ENCODE peak calls at places on chromosomes 12 and 14, in nine cellular contexts. U is pancreas; Y is uterus; Z is mucosa of descending colon; A is lung; T is GM23338; V is aorta; S is CD8-positive, alpha-beta T cell; B is Caco-2. N is an unnamed sample. For H3K4me1, the result is how much of the 10 kb centered on the place peaks cover.

GRCh38 chr12:103947871-103948555 is 17.7 kb upstream of the TDG start:
- DNase-seq in U (no peak), Y (no peak), Z (no peak), A (no peak), T (no peak), V (no peak), S (no peak), B (no peak), N (no peak)

GRCh38 chr14:44961151-44961729 is 507 bp downstream of the KLHL28 start:
- DNase-seq in U (peak), Y (peak), Z (peak), A (peak), T (peak), V (peak), S (peak), B (peak), N (peak)

GRCh38 chr12:4962539-4963486 is 53.1 kb downstream of the KCNA1 start:
- DNase-seq in U (no peak), Y (no peak), Z (no peak), A (no peak), T (no peak), V (no peak), S (no peak), B (peak), N (no peak)

GRCh38 chr12:106288510-106289195 is 13.9 kb upstream of the TCP11L2 start:
- DNase-seq in U (no peak), Y (no peak), Z (no peak), A (no peak), T (no peak), V (no peak), S (no peak), B (peak), N (no peak)

GRCh38 chr14:55399912-55400311 is 11.7 kb downstream of the ATG14 start:
- DNase-seq in U (no peak), Y (no peak), Z (no peak), A (no peak), T (no peak), V (no peak), S (no peak), B (no peak), N (no peak)

GRCh38 chr12:64968989-64969819 is 144.8 kb downstream of the TBC1D30 start:
- DNase-seq in U (no peak), Y (no peak), Z (no peak), A (no peak), T (peak), V (no peak), S (no peak), B (no peak), N (no peak)

GRCh38 chr12:43836455-43836989 is 641 bp downstream of the TMEM117 start:
- DNase-seq in U (no peak), Y (no peak), Z (no peak), A (no peak), T (no peak), V (no peak), S (no peak), B (peak), N (no peak)

GRCh38 chr12:43921666-43922337 is 85.9 kb downstream of the TMEM117 start:
- DNase-seq in U (no peak), Y (no peak), Z (no peak), A (no peak), T (peak), V (no peak), S (no peak), B (no peak), N (no peak)

GRCh38 chr14:38207830-38208815 is at the start of gene SSTR1:
- DNase-seq in U (peak), Y (no peak), Z (peak), A (no peak), T (peak), V (no peak), S (no peak), B (peak), N (peak)

GRCh38 chr12:6211421-6211869 is 11.2 kb downstream of the CD9 start:
- DNase-seq in U (no peak), Y (no peak), Z (no peak), A (no peak), T (no peak), V (peak), S (no peak), B (no peak), N (no peak)

GRCh38 chr12:19970116-19970515 is 398.2 kb upstream of the PDE3A start:
- DNase-seq in U (no peak), Y (no peak), Z (no peak), A (no peak), T (no peak), V (no peak), S (no peak), B (no peak), N (no peak)

GRCh38 chr14:71096947-71097346 is 189.7 kb downstream of the PCNX1 start:
- DNase-seq in U (no peak), Y (no peak), Z (no peak), A (no peak), T (no peak), V (no peak), S (no peak), B (no peak), N (no peak)

GRCh38 chr14:104977681-104978647 is at the start of gene AHNAK2:
- DNase-seq in U (peak), Y (peak), Z (peak), A (peak), T (peak), V (peak), S (peak), B (peak), N (peak)

GRCh38 chr14:22517117-22517720 is 71.8 kb downstream of the DAD1 start:
- DNase-seq in U (no peak), Y (no peak), Z (no peak), A (no peak), T (no peak), V (no peak), S (no peak), B (no peak), N (no peak)

GRCh38 chr14:22520786-22521185 is 68.2 kb downstream of the DAD1 start:
- DNase-seq in U (no peak), Y (no peak), Z (no peak), A (no peak), T (no peak), V (no peak), S (no peak), B (no peak), N (no peak)

GRCh38 chr14:22520235-22520634 is 68.8 kb downstream of the DAD1 start:
- DNase-seq in U (no peak), Y (no peak), Z (no peak), A (no peak), T (no peak), V (no peak), S (no peak), B (no peak), N (no peak)

GRCh38 chr14:22515961-22516360 is 73.1 kb downstream of the DAD1 start:
- DNase-seq in U (no peak), Y (no peak), Z (no peak), A (no peak), T (no peak), V (no peak), S (no peak), B (no peak), N (no peak)

GRCh38 chr14:22518073-22518472 is 71.0 kb downstream of the DAD1 start:
- DNase-seq in U (no peak), Y (no peak), Z (no peak), A (no peak), T (no peak), V (no peak), S (no peak), B (no peak), N (no peak)
- H3K4me1 ChIP-seq in U (under half), Y (under half), Z (under half), A (under half), T (under half), V (under half), S (half or more), B (under half), N (under half)

GRCh38 chr14:43898709-43899108 is 608.4 kb downstream of the FSCB start:
- DNase-seq in U (no peak), Y (no peak), Z (no peak), A (no peak), T (peak), V (no peak), S (no peak), B (no peak), N (no peak)
- H3K4me1 ChIP-seq in U (under half), Y (under half), Z (under half), A (under half), T (under half), V (under half), S (under half), B (under half), N (under half)

DNA sequence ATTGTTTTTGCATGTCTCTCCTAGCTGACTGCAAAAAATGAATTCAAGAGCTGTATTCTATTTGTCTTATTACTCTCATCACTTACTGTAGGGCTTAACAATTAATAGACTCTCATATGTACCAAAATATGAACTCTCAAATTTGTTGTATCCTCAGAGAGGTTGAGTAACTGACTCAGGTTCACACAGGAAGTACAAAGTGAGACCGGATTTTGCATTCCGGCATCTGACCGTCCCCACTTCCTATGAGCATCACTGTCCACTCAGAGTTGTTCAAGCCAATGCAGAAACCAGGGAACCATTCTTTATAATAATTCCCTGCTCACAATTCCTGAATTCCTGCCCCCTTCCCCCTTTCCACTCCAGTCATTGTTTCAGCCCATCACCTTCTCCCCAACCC is 113.3 kb upstream of the AMIGO2 start:
- DNase-seq in U (no peak), Y (no peak), Z (no peak), A (no peak), T (no peak), V (no peak), S (no peak), B (no peak), N (no peak)
- H3K4me1 ChIP-seq in U (under half), Y (under half), Z (under half), A (under half), T (under half), V (under half), S (half or more), B (under half), N (under half)

DNA sequence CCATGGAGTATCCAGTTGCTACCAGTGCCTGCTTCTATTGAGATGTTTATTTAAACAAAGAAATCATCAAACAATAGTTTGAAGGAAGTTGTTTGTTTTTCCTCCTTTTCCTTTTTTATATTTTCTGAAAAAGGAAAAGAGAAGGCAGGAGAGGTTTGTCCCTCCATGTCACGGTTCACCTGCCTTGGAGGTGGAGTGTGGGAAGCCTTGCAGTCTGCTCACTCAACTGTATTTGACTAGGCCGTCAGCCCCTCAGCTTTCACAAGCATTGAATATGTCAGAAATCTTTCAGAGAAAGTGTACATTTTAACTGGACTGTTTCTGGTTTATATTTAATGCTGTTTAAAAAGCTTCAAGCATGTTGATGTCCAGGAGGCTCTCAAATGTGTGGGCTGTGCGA is 370.4 kb downstream of the NPAS3 start:
- DNase-seq in U (no peak), Y (no peak), Z (no peak), A (no peak), T (no peak), V (no peak), S (no peak), B (no peak), N (no peak)
- H3K4me1 ChIP-seq in U (under half), Y (under half), Z (under half), A (under half), T (under half), V (under half), S (under half), B (under half), N (under half)

DNA sequence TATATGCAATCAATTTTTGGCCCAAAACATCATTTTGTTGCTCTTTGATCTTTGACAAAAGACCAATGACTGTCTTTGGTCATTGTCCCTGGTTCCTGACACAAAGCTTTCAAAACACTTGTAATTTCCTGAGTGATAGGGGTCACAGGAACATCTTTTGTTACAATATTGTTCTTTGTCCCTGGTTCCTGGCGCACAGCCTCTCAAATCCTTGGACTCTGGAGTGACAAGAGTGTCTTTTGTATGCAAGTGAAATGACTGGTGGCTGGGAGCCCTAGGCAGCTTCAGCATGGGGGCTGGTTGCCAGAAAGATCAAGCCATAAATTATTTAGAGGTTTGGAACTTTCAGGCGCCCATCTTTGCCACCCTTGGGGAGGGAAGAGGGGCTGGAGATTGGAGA is 53.9 kb downstream of the DNAH10 start:
- DNase-seq in U (no peak), Y (no peak), Z (no peak), A (no peak), T (no peak), V (no peak), S (no peak), B (no peak), N (no peak)
- H3K4me1 ChIP-seq in U (under half), Y (under half), Z (under half), A (under half), T (under half), V (under half), S (under half), B (under half), N (under half)

GRCh38 chr14:68686212-68686478 is 106.7 kb downstream of the ZFP36L1 start:
- DNase-seq in U (no peak), Y (no peak), Z (no peak), A (no peak), T (no peak), V (no peak), S (no peak), B (no peak), N (no peak)

GRCh38 chr14:68688872-68689371 is 103.9 kb downstream of the ZFP36L1 start:
- DNase-seq in U (no peak), Y (peak), Z (no peak), A (no peak), T (peak), V (no peak), S (no peak), B (peak), N (peak)

GRCh38 chr14:68689426-68689825 is 103.4 kb downstream of the ZFP36L1 start:
- DNase-seq in U (no peak), Y (peak), Z (no peak), A (no peak), T (no peak), V (peak), S (no peak), B (no peak), N (no peak)

GRCh38 chr14:68686724-68687123 is 106.1 kb downstream of the ZFP36L1 start:
- DNase-seq in U (no peak), Y (peak), Z (no peak), A (no peak), T (no peak), V (no peak), S (no peak), B (no peak), N (no peak)

DNA sequence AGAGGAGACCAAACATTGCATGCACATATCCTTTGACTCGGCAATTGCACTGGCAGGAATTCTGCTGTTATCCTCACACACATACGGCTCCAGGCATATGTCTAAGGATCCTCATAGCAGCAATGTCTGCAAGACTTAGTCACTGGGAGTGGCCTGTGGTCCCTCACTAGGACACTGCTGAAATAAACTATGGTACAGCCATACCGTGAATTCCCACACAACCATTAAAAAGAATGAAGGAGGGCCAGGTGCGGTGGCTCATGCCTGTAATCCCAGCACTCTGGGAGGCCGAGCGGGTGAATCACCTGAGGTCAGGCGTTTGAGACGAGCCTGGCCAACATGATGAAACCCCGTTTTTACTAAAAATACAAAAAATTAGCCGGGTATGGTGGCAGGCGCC is 105.1 kb downstream of the ZFP36L1 start:
- DNase-seq in U (no peak), Y (peak), Z (no peak), A (no peak), T (no peak), V (no peak), S (no peak), B (peak), N (no peak)
- H3K4me1 ChIP-seq in U (under half), Y (under half), Z (under half), A (under half), T (under half), V (under half), S (under half), B (under half), N (under half)

DNA sequence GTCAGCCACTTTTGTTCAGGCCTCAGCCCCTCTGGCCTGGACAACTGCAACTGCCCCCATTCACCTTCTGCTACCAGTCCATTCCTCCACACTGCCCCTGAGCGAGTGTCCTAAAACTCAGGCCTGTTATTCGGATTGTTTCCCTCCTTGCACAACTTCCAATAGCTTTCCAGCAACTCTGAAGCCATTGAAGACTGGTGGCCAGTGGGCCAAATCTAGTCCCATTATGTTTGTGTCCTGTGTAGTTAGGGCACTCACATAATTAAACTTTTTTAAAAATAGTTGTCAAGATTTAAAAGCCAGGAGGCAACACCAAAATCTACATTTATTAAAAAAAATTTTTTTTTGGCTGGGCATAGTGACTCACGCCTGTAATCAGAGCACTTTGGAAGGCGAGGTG is 17.8 kb upstream of the FIGNL2 start:
- DNase-seq in U (no peak), Y (no peak), Z (no peak), A (no peak), T (no peak), V (no peak), S (no peak), B (no peak), N (no peak)
- H3K4me1 ChIP-seq in U (under half), Y (under half), Z (under half), A (under half), T (half or more), V (under half), S (under half), B (under half), N (under half)

GRCh38 chr12:57836442-57837375 is 9.8 kb downstream of the CTDSP2 start:
- DNase-seq in U (no peak), Y (peak), Z (peak), A (peak), T (peak), V (peak), S (no peak), B (no peak), N (no peak)

GRCh38 chr12:57838594-57839302 is 7.8 kb downstream of the CTDSP2 start:
- DNase-seq in U (no peak), Y (no peak), Z (no peak), A (no peak), T (no peak), V (no peak), S (no peak), B (no peak), N (no peak)

GRCh38 chr12:57835366-57836288 is 10.9 kb downstream of the CTDSP2 start:
- DNase-seq in U (no peak), Y (no peak), Z (no peak), A (no peak), T (no peak), V (no peak), S (no peak), B (no peak), N (no peak)

GRCh38 chr12:57839996-57840395 is 6.5 kb downstream of the CTDSP2 start:
- DNase-seq in U (peak), Y (no peak), Z (no peak), A (no peak), T (no peak), V (no peak), S (no peak), B (no peak), N (no peak)

DNA sequence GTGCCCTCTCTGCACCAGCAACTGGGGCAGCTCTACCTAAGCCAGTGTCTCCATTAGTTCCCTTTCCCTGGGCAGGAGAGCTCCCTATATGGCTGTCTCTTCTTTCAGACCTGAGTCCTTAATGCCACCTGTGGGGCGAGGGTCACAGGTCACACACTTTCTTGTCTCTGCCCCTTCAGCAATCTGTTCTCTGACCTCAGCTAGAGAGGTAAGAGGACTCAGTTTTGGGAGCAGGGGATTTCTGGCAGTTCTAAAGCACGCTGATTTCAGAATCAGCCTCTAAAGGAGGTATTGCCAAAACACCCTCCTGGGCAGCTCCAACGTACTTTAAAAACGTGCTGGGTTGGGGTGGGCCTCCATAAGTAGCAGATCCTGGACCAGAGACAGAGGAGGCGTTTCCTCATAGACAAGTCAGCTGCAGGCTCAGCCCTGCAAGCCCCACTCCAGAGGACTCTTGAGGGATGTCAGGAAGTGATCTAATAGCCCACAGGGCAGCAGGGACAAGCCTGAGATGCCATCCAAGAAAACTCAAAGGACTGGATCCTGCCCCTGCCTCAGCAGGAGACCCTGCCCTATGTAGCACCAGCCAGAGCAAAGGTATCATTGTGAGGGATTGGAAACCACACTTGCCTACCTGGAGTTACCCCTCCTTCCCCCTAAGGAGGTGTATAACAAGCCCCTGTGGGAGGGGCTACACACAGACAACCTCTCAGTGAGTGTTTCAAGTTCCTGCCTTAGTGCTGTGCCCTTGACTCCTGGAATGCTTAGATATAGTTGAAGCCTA is 8.6 kb downstream of the CTDSP2 start:
- DNase-seq in U (no peak), Y (peak), Z (no peak), A (peak), T (peak), V (peak), S (no peak), B (no peak), N (no peak)
- H3K4me1 ChIP-seq in U (half or more), Y (under half), Z (half or more), A (half or more), T (half or more), V (under half), S (half or more), B (under half), N (half or more)